ENCODE peak calls at places on chromosomes 5 and 9, in five cellular contexts. One of them, this sample, is unnamed.

GRCh38 chr5:112636288-112636731 is 101.4 kb upstream of the APC start:
- DNase-seq in testis: no peak
- DNase-seq in H1: no peak
- DNase-seq in tibial artery: no peak
- DNase-seq in MM.1S: peak; percentile 46
- DNase-seq in this sample: no peak

GRCh38 chr5:55546991-55547390 is 12.2 kb upstream of the PLPP1 start:
- DNase-seq in testis: no peak
- DNase-seq in H1: no peak
- DNase-seq in tibial artery: no peak
- DNase-seq in MM.1S: peak; percentile 11
- DNase-seq in this sample: no peak

GRCh38 chr9:128498911-128499310 is 5.6 kb upstream of the GLE1 start:
- DNase-seq in testis: no peak
- DNase-seq in H1: no peak
- DNase-seq in tibial artery: peak; percentile 60
- DNase-seq in MM.1S: no peak
- DNase-seq in this sample: no peak

GRCh38 chr9:38229123-38229829 is 160.2 kb upstream of the SHB start:
- DNase-seq in testis: no peak
- DNase-seq in H1: no peak
- DNase-seq in tibial artery: no peak
- DNase-seq in MM.1S: no peak
- DNase-seq in this sample: no peak

GRCh38 chr9:127574089-127574921 is 37.8 kb upstream of the STXBP1 start:
- DNase-seq in testis: no peak
- DNase-seq in H1: no peak
- DNase-seq in tibial artery: peak; percentile 82
- DNase-seq in MM.1S: no peak
- DNase-seq in this sample: no peak

GRCh38 chr9:108104991-108105390 is 615.4 kb upstream of the KLF4 start:
- DNase-seq in testis: no peak
- DNase-seq in H1: no peak
- DNase-seq in tibial artery: no peak
- DNase-seq in MM.1S: no peak
- DNase-seq in this sample: no peak

GRCh38 chr5:143416411-143416810 is 12.9 kb upstream of the NR3C1 start:
- DNase-seq in testis: no peak
- DNase-seq in H1: no peak
- DNase-seq in tibial artery: no peak
- DNase-seq in MM.1S: no peak
- DNase-seq in this sample: no peak

GRCh38 chr5:147452137-147452838 is 57.6 kb downstream of the DPYSL3 start:
- DNase-seq in testis: no peak
- DNase-seq in H1: peak; percentile 59
- DNase-seq in tibial artery: peak; percentile 66
- DNase-seq in MM.1S: no peak
- DNase-seq in this sample: peak; percentile 10

GRCh38 chr5:132653716-132654115 is 4.3 kb upstream of the IL13 start:
- DNase-seq in testis: no peak
- DNase-seq in H1: no peak
- DNase-seq in tibial artery: no peak
- DNase-seq in MM.1S: no peak
- DNase-seq in this sample: no peak
- H3K27me3 ChIP-seq in testis: no peaks in the 10 kb centered on the region
- H3K27me3 ChIP-seq in H1: peaks cover 40% of the 10 kb centered on the region
- H3K27me3 ChIP-seq in tibial artery: peaks cover 19% of the 10 kb centered on the region
- H3K27me3 ChIP-seq in MM.1S: no peaks in the 10 kb centered on the region
- H3K27me3 ChIP-seq in this sample: no peaks in the 10 kb centered on the region

GRCh38 chr5:145924849-145925248 is 11.5 kb upstream of the SH3RF2 start:
- DNase-seq in testis: no peak
- DNase-seq in H1: no peak
- DNase-seq in tibial artery: no peak
- DNase-seq in MM.1S: no peak
- DNase-seq in this sample: no peak
- H3K27me3 ChIP-seq in testis: no peaks in the 10 kb centered on the region
- H3K27me3 ChIP-seq in H1: no peaks in the 10 kb centered on the region
- H3K27me3 ChIP-seq in tibial artery: no peaks in the 10 kb centered on the region
- H3K27me3 ChIP-seq in MM.1S: no peaks in the 10 kb centered on the region
- H3K27me3 ChIP-seq in this sample: no peaks in the 10 kb centered on the region

DNA sequence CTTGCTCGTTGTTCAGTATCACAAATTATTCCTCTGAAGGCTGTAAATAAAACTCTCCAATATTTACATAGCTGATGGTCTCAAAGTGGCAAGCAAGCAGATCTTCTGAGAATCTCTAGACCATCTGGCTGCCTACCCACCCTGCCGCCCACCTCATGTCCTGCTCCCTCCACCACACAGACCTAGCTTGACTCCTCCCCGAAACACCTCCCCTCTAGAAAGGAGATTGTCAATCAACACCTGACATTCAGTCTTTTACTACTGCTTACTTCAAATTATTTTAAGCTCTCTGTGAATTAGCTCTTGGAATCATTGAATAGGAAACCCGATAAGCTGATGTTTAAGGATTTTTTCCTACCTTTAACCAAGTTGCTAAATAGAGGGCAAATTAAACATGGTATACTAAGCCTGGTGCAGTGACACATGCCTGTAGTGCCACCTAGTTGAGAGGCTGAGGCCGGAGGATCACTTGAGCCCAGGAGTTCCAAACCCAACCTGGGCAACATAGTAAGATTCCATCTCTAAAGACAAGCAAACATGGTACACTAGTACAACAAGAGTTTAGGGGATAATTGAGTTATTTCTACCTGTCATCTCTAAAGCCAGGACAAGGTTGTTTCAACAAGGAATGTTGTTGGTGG is 10.9 kb upstream of the SOWAHA start:
- DNase-seq in testis: peak; percentile 8
- DNase-seq in H1: no peak
- DNase-seq in tibial artery: no peak
- DNase-seq in MM.1S: no peak
- DNase-seq in this sample: no peak
- H3K27me3 ChIP-seq in testis: no peaks in the 10 kb centered on the region
- H3K27me3 ChIP-seq in H1: no peaks in the 10 kb centered on the region
- H3K27me3 ChIP-seq in tibial artery: peaks cover 11% of the 10 kb centered on the region
- H3K27me3 ChIP-seq in MM.1S: no peaks in the 10 kb centered on the region
- H3K27me3 ChIP-seq in this sample: no peaks in the 10 kb centered on the region

DNA sequence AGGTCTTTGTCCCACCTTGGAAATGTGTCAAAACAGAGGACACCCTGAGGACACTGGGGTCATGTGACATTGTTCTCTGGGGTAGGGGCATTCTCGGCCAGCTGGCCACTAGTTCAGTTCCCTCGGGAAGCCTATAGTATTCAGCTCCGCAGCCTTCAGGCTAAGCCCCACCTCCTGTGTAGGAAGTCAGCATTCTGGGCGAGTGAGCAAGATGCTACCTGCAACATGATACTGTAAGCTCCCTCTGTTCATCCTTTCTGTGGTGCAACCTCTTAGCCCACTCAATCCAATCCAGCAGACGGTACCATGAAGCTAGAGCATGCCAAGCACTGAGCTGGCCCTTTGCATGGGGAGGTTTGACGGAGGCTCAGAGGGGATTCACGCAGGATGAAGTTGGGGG is 5.3 kb downstream of the NTNG2 start:
- DNase-seq in testis: no peak
- DNase-seq in H1: no peak
- DNase-seq in tibial artery: no peak
- DNase-seq in MM.1S: no peak
- DNase-seq in this sample: no peak
- H3K27me3 ChIP-seq in testis: no peaks in the 10 kb centered on the region
- H3K27me3 ChIP-seq in H1: peaks cover 44% of the 10 kb centered on the region
- H3K27me3 ChIP-seq in tibial artery: peaks cover 97% of the 10 kb centered on the region
- H3K27me3 ChIP-seq in MM.1S: peaks cover 99% of the 10 kb centered on the region
- H3K27me3 ChIP-seq in this sample: peaks cover 45% of the 10 kb centered on the region

This sample was measured in BE2C.